ENCODE peak calls at places on chromosomes 13 and 19, in five cellular contexts. W is prostate gland, X is AG04450, Z is PC-9, J is left ventricle myocardium inferior. N is an unnamed sample. For H3K9me3, the result is how much of the 10 kb centered on the place peaks cover.

GRCh38 chr13:104779311-104779710 is 1713.1 kb upstream of the SLC10A2 start:
- DNase-seq in W (no peak), X (peak), Z (no peak), J (no peak), N (no peak)

GRCh38 chr13:78323848-78324247 is 279.5 kb downstream of the POU4F1 start:
- DNase-seq in W (no peak), X (no peak), Z (peak), J (no peak), N (no peak)

GRCh38 chr13:103102482-103102881 is 36.3 kb upstream of the SLC10A2 start:
- DNase-seq in W (no peak), X (no peak), Z (no peak), J (no peak), N (no peak)

GRCh38 chr19:54418030-54418929 is 3.0 kb downstream of the TTYH1 start:
- DNase-seq in W (no peak), X (no peak), Z (no peak), J (no peak), N (no peak)

GRCh38 chr13:97432232-97432916 is 1.6 kb upstream of the RAP2A start:
- DNase-seq in W (no peak), X (no peak), Z (no peak), J (no peak), N (no peak)

GRCh38 chr19:58181902-58182576 is 822 bp upstream of the ZNF274 start:
- DNase-seq in W (peak), X (no peak), Z (peak), J (peak), N (no peak)

GRCh38 chr19:14370169-14370998 is 10.9 kb upstream of the ADGRE5 start:
- DNase-seq in W (no peak), X (no peak), Z (no peak), J (no peak), N (no peak)

GRCh38 chr13:24361852-24362366 is 52.5 kb downstream of the C1QTNF9 start:
- DNase-seq in W (no peak), X (no peak), Z (no peak), J (no peak), N (no peak)

GRCh38 chr13:33510350-33510749 is 224.8 kb upstream of the STARD13 start:
- DNase-seq in W (no peak), X (no peak), Z (no peak), J (no peak), N (no peak)

GRCh38 chr19:11295180-11295579 is 780 bp upstream of the TSPAN16 start:
- DNase-seq in W (no peak), X (no peak), Z (no peak), J (no peak), N (no peak)

GRCh38 chr19:11296264-11296663 is 304 bp downstream of the TSPAN16 start:
- DNase-seq in W (no peak), X (no peak), Z (no peak), J (no peak), N (no peak)

GRCh38 chr19:11291991-11292390 is 4.0 kb upstream of the TSPAN16 start:
- DNase-seq in W (no peak), X (no peak), Z (no peak), J (no peak), N (no peak)

GRCh38 chr19:11293468-11294389 is 2.2 kb upstream of the TSPAN16 start:
- DNase-seq in W (peak), X (peak), Z (peak), J (peak), N (peak)

DNA sequence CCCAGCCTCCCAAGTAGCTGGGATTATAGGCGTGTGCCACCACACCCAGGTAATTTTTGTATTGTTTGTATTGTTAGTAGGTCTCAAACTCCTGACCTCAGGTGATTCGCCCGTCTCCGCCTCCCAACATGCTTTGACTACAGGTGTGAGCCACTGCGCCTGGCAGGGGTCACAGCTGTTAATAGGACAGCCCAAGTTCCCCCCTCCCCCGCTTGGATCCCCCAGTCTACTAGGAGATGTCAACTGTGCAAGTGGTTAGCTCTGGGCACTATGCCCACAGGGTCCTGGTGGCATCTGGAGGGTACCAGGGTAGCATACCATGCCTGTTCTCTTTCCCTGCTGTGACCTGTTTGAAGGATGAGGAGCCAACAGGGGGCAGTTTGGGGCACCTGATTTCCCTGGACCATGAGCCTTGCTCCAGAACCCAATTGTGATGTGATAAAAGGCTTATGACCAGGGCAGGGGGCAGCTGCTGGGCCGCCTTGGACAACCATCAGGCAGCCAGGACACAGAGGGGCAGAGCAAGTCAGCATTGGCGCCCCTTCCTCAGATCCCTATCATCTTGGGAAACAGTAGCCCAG is at the start of gene TSPAN16:
- DNase-seq in W (no peak), X (no peak), Z (no peak), J (no peak), N (no peak)
- TF ChIP-seq CTCF in W (no peak), X (no peak), Z (no peak), J (no peak), N (no peak)

GRCh38 chr13:50452028-50452427 is 391.5 kb downstream of the DLEU7 start:
- DNase-seq in W (no peak), X (no peak), Z (no peak), J (no peak), N (no peak)
- H3K9me3 ChIP-seq in W (under half), X (under half), Z (under half), J (under half), N (under half)

DNA sequence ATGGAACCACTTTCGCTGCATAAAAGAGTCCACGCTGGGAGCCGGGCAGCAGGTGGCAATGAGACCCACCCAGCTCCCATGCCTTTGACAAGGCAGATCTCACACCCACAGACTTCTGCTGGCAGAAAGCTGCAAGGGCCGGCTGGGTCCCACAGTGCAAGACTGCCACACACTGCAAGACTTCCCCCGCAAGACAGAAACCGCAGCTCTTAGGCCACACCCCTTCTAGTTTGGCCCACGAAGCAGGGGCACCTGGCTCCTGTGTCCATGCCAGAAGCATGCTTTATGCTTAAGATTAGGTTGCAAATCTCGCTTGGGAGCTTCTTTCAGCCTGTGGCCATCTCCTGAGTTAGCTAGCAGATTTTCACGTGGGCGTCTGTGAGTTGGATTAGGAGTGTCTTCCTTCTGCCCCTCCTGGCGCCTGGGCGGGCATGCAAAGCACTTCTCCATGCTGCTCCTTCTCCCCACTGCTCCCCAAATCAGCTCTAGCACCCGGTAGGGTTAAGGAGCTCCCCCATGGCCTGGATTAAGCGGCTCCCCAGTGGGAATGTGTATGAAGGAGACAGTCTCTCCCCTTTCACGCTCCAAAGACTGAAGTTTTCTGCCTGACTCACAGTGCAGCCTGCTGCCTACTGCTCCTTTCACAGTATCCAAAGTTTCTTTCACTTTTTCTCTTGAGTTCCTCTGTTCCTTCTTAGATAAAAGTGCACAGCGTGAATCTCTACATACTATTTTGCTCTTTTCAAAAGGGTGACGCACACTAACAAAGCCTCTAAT is 17.7 kb downstream of the GPC6 start:
- DNase-seq in W (no peak), X (no peak), Z (peak), J (no peak), N (no peak)
- H3K4me3 ChIP-seq in W (peak), X (peak), Z (peak), J (peak), N (no peak)

DNA sequence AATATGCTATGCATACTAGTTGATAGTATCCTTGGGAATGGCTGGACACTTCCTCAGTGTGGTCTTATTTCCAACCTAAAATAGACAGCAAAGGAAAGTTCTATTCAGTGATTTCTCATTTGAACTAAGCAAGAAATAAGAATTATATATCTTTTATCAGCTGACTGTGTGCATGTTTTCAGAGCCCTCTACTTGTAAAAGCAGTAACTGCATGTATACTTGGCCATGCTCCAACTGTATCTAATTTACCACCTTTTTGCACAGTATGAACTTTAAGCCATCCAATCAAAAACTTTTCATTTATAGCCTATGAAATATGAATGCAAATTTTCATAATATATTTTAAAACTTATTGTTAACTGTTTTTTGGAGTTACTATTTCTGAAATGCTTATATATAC is 136.4 kb upstream of the PCDH9 start:
- DNase-seq in W (no peak), X (no peak), Z (no peak), J (no peak), N (no peak)
- TF ChIP-seq CTCF in W (no peak), X (peak), Z (peak), J (no peak), N (no peak)

GRCh38 chr19:23563326-23563725 is 123.7 kb downstream of the ZNF675 start:
- DNase-seq in W (no peak), X (no peak), Z (no peak), J (no peak), N (no peak)

GRCh38 chr19:23558541-23558940 is 128.5 kb downstream of the ZNF675 start:
- DNase-seq in W (no peak), X (no peak), Z (no peak), J (no peak), N (no peak)

GRCh38 chr19:23557381-23557780 is 129.6 kb downstream of the ZNF675 start:
- DNase-seq in W (no peak), X (no peak), Z (no peak), J (no peak), N (no peak)

GRCh38 chr19:23561341-23561740 is 125.7 kb downstream of the ZNF675 start:
- DNase-seq in W (no peak), X (no peak), Z (peak), J (no peak), N (no peak)

GRCh38 chr19:23560051-23560450 is 127.0 kb downstream of the ZNF675 start:
- DNase-seq in W (no peak), X (no peak), Z (no peak), J (no peak), N (no peak)
- H3K9me3 ChIP-seq in W (under half), X (under half), Z (half or more), J (under half), N (under half)

GRCh38 chr19:10420444-10421239 is at the start of gene PDE4A:
- DNase-seq in W (no peak), X (no peak), Z (no peak), J (no peak), N (no peak)
- H3K4me3 ChIP-seq in W (peak), X (peak), Z (peak), J (peak), N (peak)

GRCh38 chr19:16518483-16519229 is 22.5 kb downstream of the C19orf44 start:
- DNase-seq in W (no peak), X (no peak), Z (no peak), J (no peak), N (no peak)
- TF ChIP-seq CTCF in W (no peak), X (no peak), Z (no peak), J (no peak), N (no peak)

DNA sequence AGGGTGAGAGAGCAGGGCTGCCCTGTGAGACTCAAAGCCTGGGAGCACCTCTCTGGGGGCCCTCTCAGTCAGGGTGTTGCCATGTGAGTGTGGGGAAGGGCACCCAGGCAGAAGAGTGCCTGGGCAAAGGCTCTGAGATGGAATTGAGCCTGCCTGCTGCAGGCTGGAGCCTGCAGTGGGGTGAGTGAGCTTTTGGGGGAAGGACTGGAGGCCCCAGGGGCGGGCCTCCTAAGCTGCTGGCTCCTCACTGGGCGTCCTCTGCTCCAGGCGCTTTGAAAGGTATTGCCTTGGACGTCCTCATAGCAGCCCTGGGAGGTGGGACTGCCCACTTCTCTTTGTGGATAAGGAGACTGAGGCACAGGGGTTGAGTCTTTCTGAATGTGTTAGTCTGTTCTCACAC is 60.3 kb downstream of the ARHGEF7 start:
- DNase-seq in W (no peak), X (no peak), Z (no peak), J (no peak), N (no peak)
- H3K9me3 ChIP-seq in W (under half), X (under half), Z (under half), J (under half), N (under half)

GRCh38 chr19:38231918-38232317 is 7.9 kb upstream of the DPF1 start:
- DNase-seq in W (no peak), X (no peak), Z (no peak), J (no peak), N (no peak)

GRCh38 chr19:38227272-38228004 is 3.4 kb upstream of the DPF1 start:
- DNase-seq in W (no peak), X (no peak), Z (no peak), J (no peak), N (no peak)

GRCh38 chr19:38229585-38230073 is 5.6 kb upstream of the DPF1 start:
- DNase-seq in W (peak), X (peak), Z (no peak), J (peak), N (no peak)

GRCh38 chr19:38228005-38228377 is 4.0 kb upstream of the DPF1 start:
- DNase-seq in W (no peak), X (no peak), Z (no peak), J (no peak), N (no peak)

GRCh38 chr19:38228491-38229439 is 4.7 kb upstream of the DPF1 start:
- DNase-seq in W (no peak), X (no peak), Z (no peak), J (no peak), N (no peak)
- H3K4me3 ChIP-seq in W (no peak), X (peak), Z (no peak), J (peak), N (peak)